ENCODE peak calls at places on chromosomes 2 and 18, in eight cellular contexts. One of them, this sample, is unnamed.

GRCh38 chr2:46200861-46201605 is 96.2 kb upstream of the EPAS1 start:
- DNase-seq in GM23338: no peak
- DNase-seq in GM23248: no peak
- DNase-seq in PC-9: peak; percentile 24
- DNase-seq in MM.1S: no peak
- DNase-seq in GM12878: no peak
- DNase-seq in hepatocyte: no peak
- DNase-seq in HCT116: no peak
- DNase-seq in this sample: no peak

GRCh38 chr2:215280326-215280725 is 31.5 kb upstream of the ATIC start:
- DNase-seq in HCT116: no peak
- DNase-seq in hepatocyte: no peak
- DNase-seq in GM12878: peak; percentile 54
- DNase-seq in MM.1S: no peak
- DNase-seq in GM23338: no peak
- DNase-seq in GM23248: peak; percentile 41
- DNase-seq in PC-9: no peak
- DNase-seq in this sample: no peak

GRCh38 chr2:170533156-170533555 is 182.0 kb upstream of the SP5 start:
- DNase-seq in PC-9: no peak
- DNase-seq in GM23338: no peak
- DNase-seq in GM23248: no peak
- DNase-seq in hepatocyte: peak; percentile 10
- DNase-seq in GM12878: peak; percentile 33
- DNase-seq in HCT116: no peak
- DNase-seq in MM.1S: no peak
- DNase-seq in this sample: no peak

GRCh38 chr18:2985628-2986027 is 27.3 kb downstream of the LPIN2 start:
- DNase-seq in GM23248: peak; percentile 61
- DNase-seq in GM12878: no peak
- DNase-seq in HCT116: peak; percentile 18
- DNase-seq in hepatocyte: no peak
- DNase-seq in PC-9: no peak
- DNase-seq in MM.1S: peak; percentile 47
- DNase-seq in GM23338: no peak
- DNase-seq in this sample: no peak

GRCh38 chr2:207683879-207684627 is 27.4 kb upstream of the CCNYL1 start:
- DNase-seq in hepatocyte: peak; percentile 46
- DNase-seq in GM23338: no peak
- DNase-seq in HCT116: peak; percentile 60
- DNase-seq in MM.1S: no peak
- DNase-seq in GM12878: no peak
- DNase-seq in PC-9: peak; percentile 96
- DNase-seq in GM23248: peak; percentile 78
- DNase-seq in this sample: no peak

GRCh38 chr2:186853871-186854435 is 5.0 kb upstream of the ZSWIM2 start:
- DNase-seq in PC-9: no peak
- DNase-seq in GM23338: no peak
- DNase-seq in GM23248: peak; percentile 55
- DNase-seq in GM12878: no peak
- DNase-seq in MM.1S: no peak
- DNase-seq in HCT116: no peak
- DNase-seq in hepatocyte: no peak
- DNase-seq in this sample: no peak

GRCh38 chr2:240556553-240557100 is 1.2 kb downstream of the ANKMY1 start:
- DNase-seq in HCT116: no peak
- DNase-seq in MM.1S: no peak
- DNase-seq in GM23248: peak; percentile 75
- DNase-seq in hepatocyte: peak; percentile 41
- DNase-seq in PC-9: no peak
- DNase-seq in GM23338: peak; percentile 79
- DNase-seq in GM12878: no peak
- DNase-seq in this sample: no peak

GRCh38 chr2:174325932-174326879 is 8.5 kb upstream of the SP9 start:
- DNase-seq in GM12878: no peak
- DNase-seq in MM.1S: peak; percentile 43
- DNase-seq in GM23338: peak; percentile 86
- DNase-seq in HCT116: no peak
- DNase-seq in GM23248: peak; percentile 47
- DNase-seq in PC-9: no peak
- DNase-seq in hepatocyte: no peak
- DNase-seq in this sample: no peak

GRCh38 chr18:12044591-12044990 is 49.1 kb upstream of the ANKRD62 start:
- DNase-seq in GM23248: no peak
- DNase-seq in MM.1S: no peak
- DNase-seq in PC-9: no peak
- DNase-seq in hepatocyte: no peak
- DNase-seq in GM12878: no peak
- DNase-seq in HCT116: no peak
- DNase-seq in GM23338: no peak
- DNase-seq in this sample: no peak

GRCh38 chr2:75523313-75524275 is 37.1 kb downstream of the EVA1A start:
- DNase-seq in PC-9: peak; percentile 99
- DNase-seq in MM.1S: no peak
- DNase-seq in hepatocyte: peak; percentile 63
- DNase-seq in GM12878: peak; percentile 44
- DNase-seq in GM23248: peak; percentile 62
- DNase-seq in GM23338: no peak
- DNase-seq in HCT116: peak; percentile 78
- DNase-seq in this sample: peak; percentile 80

GRCh38 chr2:74740395-74741075 is 86.5 kb downstream of the SEMA4F start:
- DNase-seq in GM23248: peak; percentile 99
- DNase-seq in GM12878: no peak
- DNase-seq in GM23338: no peak
- DNase-seq in hepatocyte: peak; percentile 87
- DNase-seq in PC-9: peak; percentile 97
- DNase-seq in MM.1S: no peak
- DNase-seq in HCT116: peak; percentile 95
- DNase-seq in this sample: peak; percentile 90

GRCh38 chr2:18001671-18002070 is 123.2 kb downstream of the KCNS3 start:
- DNase-seq in MM.1S: no peak
- DNase-seq in PC-9: no peak
- DNase-seq in GM12878: no peak
- DNase-seq in hepatocyte: no peak
- DNase-seq in GM23338: peak; percentile 51
- DNase-seq in GM23248: no peak
- DNase-seq in HCT116: no peak
- DNase-seq in this sample: no peak

GRCh38 chr2:190179754-190180312 is 117.3 kb upstream of the MSTN start:
- DNase-seq in GM12878: no peak
- DNase-seq in GM23248: no peak
- DNase-seq in HCT116: no peak
- DNase-seq in PC-9: no peak
- DNase-seq in GM23338: no peak
- DNase-seq in MM.1S: no peak
- DNase-seq in hepatocyte: no peak
- DNase-seq in this sample: no peak

GRCh38 chr2:44686561-44686960 is 254.9 kb upstream of the SIX3 start:
- DNase-seq in GM23248: peak; percentile 81
- DNase-seq in hepatocyte: no peak
- DNase-seq in GM12878: no peak
- DNase-seq in HCT116: peak; percentile 3
- DNase-seq in PC-9: peak; percentile 49
- DNase-seq in MM.1S: no peak
- DNase-seq in GM23338: no peak
- DNase-seq in this sample: no peak

GRCh38 chr18:68263481-68263880 is 451.4 kb downstream of the TMX3 start:
- DNase-seq in GM23248: peak; percentile 77
- DNase-seq in GM12878: no peak
- DNase-seq in hepatocyte: no peak
- DNase-seq in GM23338: no peak
- DNase-seq in HCT116: no peak
- DNase-seq in MM.1S: no peak
- DNase-seq in PC-9: no peak
- DNase-seq in this sample: peak; percentile 25

GRCh38 chr2:24754985-24755690 is 38.1 kb downstream of the PTRHD1 start:
- DNase-seq in HCT116: no peak
- DNase-seq in hepatocyte: no peak
- DNase-seq in GM12878: no peak
- DNase-seq in PC-9: no peak
- DNase-seq in GM23338: peak; percentile 34
- DNase-seq in MM.1S: no peak
- DNase-seq in GM23248: peak; percentile 10
- DNase-seq in this sample: no peak

GRCh38 chr18:42425025-42425424 is 470.0 kb downstream of the PIK3C3 start:
- DNase-seq in GM23338: peak; percentile 39
- DNase-seq in MM.1S: no peak
- DNase-seq in GM23248: no peak
- DNase-seq in HCT116: no peak
- DNase-seq in hepatocyte: no peak
- DNase-seq in GM12878: no peak
- DNase-seq in PC-9: no peak
- DNase-seq in this sample: no peak

GRCh38 chr18:42426496-42427015 is 471.5 kb downstream of the PIK3C3 start:
- DNase-seq in GM23338: no peak
- DNase-seq in hepatocyte: no peak
- DNase-seq in GM12878: no peak
- DNase-seq in MM.1S: no peak
- DNase-seq in PC-9: no peak
- DNase-seq in GM23248: no peak
- DNase-seq in HCT116: no peak
- DNase-seq in this sample: no peak

GRCh38 chr18:42429208-42429607 is 474.2 kb downstream of the PIK3C3 start:
- DNase-seq in GM23248: no peak
- DNase-seq in PC-9: no peak
- DNase-seq in MM.1S: no peak
- DNase-seq in HCT116: no peak
- DNase-seq in GM12878: no peak
- DNase-seq in hepatocyte: no peak
- DNase-seq in GM23338: peak; percentile 20
- DNase-seq in this sample: no peak
- H2AFZ ChIP-seq in GM23248: no peak overlapping the region
- H2AFZ ChIP-seq in PC-9: no peak overlapping the region
- H2AFZ ChIP-seq in MM.1S: no peak overlapping the region
- H2AFZ ChIP-seq in HCT116: no peak overlapping the region
- H2AFZ ChIP-seq in GM12878: no peak overlapping the region
- H2AFZ ChIP-seq in hepatocyte: no peak overlapping the region
- H2AFZ ChIP-seq in GM23338: no peak overlapping the region
- H2AFZ ChIP-seq in this sample: no peak overlapping the region

GRCh38 chr18:21111351-21112139 is at the start of gene ROCK1:
- DNase-seq in HCT116: peak; percentile 89
- DNase-seq in GM12878: peak; percentile 65
- DNase-seq in GM23248: peak; percentile 99
- DNase-seq in GM23338: peak; percentile 97
- DNase-seq in MM.1S: peak; percentile 96
- DNase-seq in PC-9: peak; percentile 73
- DNase-seq in hepatocyte: peak; percentile 99
- DNase-seq in this sample: peak; percentile 57

GRCh38 chr18:21112140-21112473 is 494 bp upstream of the ROCK1 start:
- DNase-seq in GM23338: no peak
- DNase-seq in GM23248: peak; percentile 90
- DNase-seq in GM12878: no peak
- DNase-seq in hepatocyte: no peak
- DNase-seq in PC-9: no peak
- DNase-seq in MM.1S: no peak
- DNase-seq in HCT116: no peak
- DNase-seq in this sample: no peak

GRCh38 chr18:21112543-21113105 is 1.0 kb upstream of the ROCK1 start:
- DNase-seq in GM23248: peak; percentile 76
- DNase-seq in GM12878: no peak
- DNase-seq in PC-9: no peak
- DNase-seq in hepatocyte: no peak
- DNase-seq in GM23338: no peak
- DNase-seq in HCT116: no peak
- DNase-seq in MM.1S: no peak
- DNase-seq in this sample: no peak

GRCh38 chr18:21109936-21110666 is 1.5 kb downstream of the ROCK1 start:
- DNase-seq in GM23338: no peak
- DNase-seq in HCT116: no peak
- DNase-seq in PC-9: no peak
- DNase-seq in hepatocyte: no peak
- DNase-seq in GM12878: no peak
- DNase-seq in MM.1S: peak; percentile 21
- DNase-seq in GM23248: peak; percentile 59
- DNase-seq in this sample: no peak

DNA sequence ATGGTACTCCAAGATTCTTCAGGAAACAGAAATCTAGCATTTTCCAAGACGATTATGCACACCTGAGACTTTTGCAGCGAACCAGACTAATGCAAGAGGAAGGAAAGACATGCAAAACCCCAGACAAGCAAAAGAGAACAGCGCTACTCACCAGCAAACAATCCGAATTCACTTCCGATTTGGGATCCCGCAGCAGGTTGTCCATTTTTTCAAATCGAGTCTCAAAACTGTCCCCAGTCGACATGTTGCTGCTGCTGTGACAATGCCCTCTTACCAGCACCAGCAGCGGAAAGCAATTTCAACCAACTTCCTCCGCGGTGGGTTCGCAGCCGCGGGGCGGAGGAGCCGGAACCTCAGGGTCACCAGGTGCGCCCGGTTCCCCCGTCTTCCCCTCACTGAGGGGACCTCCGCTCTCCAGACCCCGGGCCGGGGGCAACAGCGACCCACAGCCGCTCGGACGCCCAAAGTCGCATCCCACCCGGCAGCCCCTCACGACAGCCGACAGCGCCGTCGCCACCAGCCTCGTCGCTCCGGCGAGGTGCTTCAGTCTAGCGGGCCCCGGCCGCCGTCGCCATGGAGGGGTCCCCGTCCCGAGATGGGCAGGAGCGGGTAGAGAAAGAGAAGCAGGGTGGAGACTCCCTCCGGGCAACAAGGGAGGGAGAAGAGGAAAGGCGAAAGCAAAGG is 804 bp downstream of the ROCK1 start:
- DNase-seq in GM12878: no peak
- DNase-seq in PC-9: no peak
- DNase-seq in HCT116: no peak
- DNase-seq in MM.1S: peak; percentile 70
- DNase-seq in hepatocyte: peak; percentile 56
- DNase-seq in GM23248: peak; percentile 55
- DNase-seq in GM23338: peak; percentile 63
- DNase-seq in this sample: no peak
- H4K20me1 ChIP-seq in GM12878: no peaks in the 10 kb centered on the region
- H4K20me1 ChIP-seq in PC-9: peaks cover 14% of the 10 kb centered on the region
- H4K20me1 ChIP-seq in HCT116: peaks cover 10% of the 10 kb centered on the region
- H4K20me1 ChIP-seq in MM.1S: peaks cover 16% of the 10 kb centered on the region
- H4K20me1 ChIP-seq in hepatocyte: peaks cover 49% of the 10 kb centered on the region
- H4K20me1 ChIP-seq in GM23248: peaks cover 26% of the 10 kb centered on the region
- H4K20me1 ChIP-seq in GM23338: peaks cover 40% of the 10 kb centered on the region
- H4K20me1 ChIP-seq in this sample: peaks cover 18% of the 10 kb centered on the region

GRCh38 chr2:33038799-33039198 is 92.0 kb downstream of the LTBP1 start:
- DNase-seq in MM.1S: no peak
- DNase-seq in PC-9: no peak
- DNase-seq in hepatocyte: no peak
- DNase-seq in GM23338: no peak
- DNase-seq in HCT116: no peak
- DNase-seq in GM23248: no peak
- DNase-seq in GM12878: no peak
- DNase-seq in this sample: no peak
- H2AFZ ChIP-seq in MM.1S: no peak overlapping the region
- H2AFZ ChIP-seq in PC-9: no peak overlapping the region
- H2AFZ ChIP-seq in hepatocyte: no peak overlapping the region
- H2AFZ ChIP-seq in GM23338: no peak overlapping the region
- H2AFZ ChIP-seq in HCT116: no peak overlapping the region
- H2AFZ ChIP-seq in GM23248: no peak overlapping the region
- H2AFZ ChIP-seq in GM12878: no peak overlapping the region
- H2AFZ ChIP-seq in this sample: peak overlapping the region; percentile 51

DNA sequence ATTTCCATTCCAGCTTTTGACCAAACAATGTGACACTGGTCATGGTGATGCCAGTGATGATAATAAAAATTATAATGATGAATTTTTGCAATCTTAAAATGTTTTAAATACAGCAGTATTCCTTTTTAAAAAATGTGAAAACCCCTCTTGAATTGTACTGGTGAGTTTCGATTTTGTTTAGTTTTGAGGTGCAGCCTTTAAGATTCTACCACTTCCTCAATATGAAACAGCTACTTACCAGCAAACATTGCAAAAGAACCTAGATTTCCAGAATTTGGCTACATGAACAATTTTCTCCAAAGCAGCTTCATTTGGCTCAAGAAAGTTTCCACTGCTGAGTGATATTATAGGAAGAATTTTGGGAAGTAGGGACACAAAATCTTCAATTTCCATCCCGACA is 12.0 kb downstream of the TCF4 start:
- DNase-seq in HCT116: no peak
- DNase-seq in hepatocyte: no peak
- DNase-seq in GM12878: no peak
- DNase-seq in GM23338: no peak
- DNase-seq in MM.1S: no peak
- DNase-seq in PC-9: no peak
- DNase-seq in GM23248: no peak
- DNase-seq in this sample: no peak
- H4K20me1 ChIP-seq in HCT116: no peaks in the 10 kb centered on the region
- H4K20me1 ChIP-seq in hepatocyte: no peaks in the 10 kb centered on the region
- H4K20me1 ChIP-seq in GM12878: no peaks in the 10 kb centered on the region
- H4K20me1 ChIP-seq in GM23338: peaks cover 5% of the 10 kb centered on the region
- H4K20me1 ChIP-seq in MM.1S: no peaks in the 10 kb centered on the region
- H4K20me1 ChIP-seq in PC-9: no peaks in the 10 kb centered on the region
- H4K20me1 ChIP-seq in GM23248: no peaks in the 10 kb centered on the region
- H4K20me1 ChIP-seq in this sample: no peaks in the 10 kb centered on the region

This sample was measured in keratinocyte.